ENCODE peak calls at places on chromosomes 1 and 21, in six cellular contexts. G is HepG2, M is upper lobe of left lung, T is HCT116, H is K562, O is GM12878. J is an unnamed sample.

GRCh38 chr1:95742591-95743089 is 508.6 kb downstream of the RWDD3 start:
- ATAC-seq in G (no peak), M (peak), T (peak), H (no peak), O (peak), J (no peak)

GRCh38 chr1:2391034-2391384 is 345 bp downstream of the MORN1 start:
- ATAC-seq in G (peak), M (peak), T (peak), H (peak), O (peak), J (no peak)

GRCh38 chr1:215111916-215112315 is 29.4 kb downstream of the KCNK2 start:
- ATAC-seq in G (no peak), M (no peak), T (no peak), H (no peak), O (no peak), J (no peak)

GRCh38 chr1:230422221-230422981 is 3.7 kb downstream of the PGBD5 start:
- ATAC-seq in G (no peak), M (no peak), T (no peak), H (no peak), O (no peak), J (no peak)

GRCh38 chr1:165816801-165817497 is 10.5 kb upstream of the UCK2 start:
- ATAC-seq in G (no peak), M (no peak), T (no peak), H (peak), O (no peak), J (no peak)

GRCh38 chr1:204921855-204922516 is 51.3 kb downstream of the NFASC start:
- ATAC-seq in G (no peak), M (no peak), T (no peak), H (no peak), O (no peak), J (no peak)

GRCh38 chr1:26327956-26328362 is 10.2 kb downstream of the CD52 start:
- ATAC-seq in G (peak), M (no peak), T (no peak), H (peak), O (peak), J (no peak)

GRCh38 chr1:984476-984814 is 2.6 kb upstream of the PERM1 start:
- ATAC-seq in G (no peak), M (no peak), T (no peak), H (no peak), O (no peak), J (no peak)

GRCh38 chr1:200034262-200034557 is 6.7 kb downstream of the NR5A2 start:
- ATAC-seq in G (no peak), M (no peak), T (no peak), H (no peak), O (no peak), J (no peak)

GRCh38 chr1:117656202-117656641 is 50.4 kb downstream of the TENT5C start:
- ATAC-seq in G (no peak), M (peak), T (no peak), H (peak), O (peak), J (peak)

GRCh38 chr21:44375281-44375651 is 21.8 kb downstream of the TRPM2 start:
- ATAC-seq in G (no peak), M (peak), T (no peak), H (no peak), O (no peak), J (no peak)

GRCh38 chr1:81731989-81732388 is 68.7 kb upstream of the ADGRL2 start:
- ATAC-seq in G (no peak), M (no peak), T (peak), H (no peak), O (no peak), J (no peak)

GRCh38 chr1:237320890-237321289 is 278.9 kb downstream of the RYR2 start:
- ATAC-seq in G (no peak), M (no peak), T (no peak), H (no peak), O (no peak), J (no peak)

GRCh38 chr1:205061665-205062069 is 18.7 kb downstream of the CNTN2 start:
- ATAC-seq in G (peak), M (peak), T (peak), H (peak), O (peak), J (peak)

GRCh38 chr1:185402930-185403329 is 85.9 kb upstream of the IVNS1ABP start:
- ATAC-seq in G (no peak), M (peak), T (no peak), H (peak), O (no peak), J (no peak)

GRCh38 chr1:86082183-86082582 is 74.4 kb downstream of the COL24A1 start:
- ATAC-seq in G (peak), M (no peak), T (peak), H (no peak), O (peak), J (no peak)

GRCh38 chr1:214901718-214902117 is 180.8 kb upstream of the KCNK2 start:
- ATAC-seq in G (no peak), M (no peak), T (peak), H (peak), O (no peak), J (no peak)

GRCh38 chr1:27521336-27522147 is 31.6 kb upstream of the WASF2 start:
- ATAC-seq in G (peak), M (peak), T (no peak), H (no peak), O (no peak), J (no peak)

GRCh38 chr1:208421511-208421910 is 177.3 kb upstream of the PLXNA2 start:
- ATAC-seq in G (no peak), M (no peak), T (no peak), H (no peak), O (no peak), J (no peak)

DNA sequence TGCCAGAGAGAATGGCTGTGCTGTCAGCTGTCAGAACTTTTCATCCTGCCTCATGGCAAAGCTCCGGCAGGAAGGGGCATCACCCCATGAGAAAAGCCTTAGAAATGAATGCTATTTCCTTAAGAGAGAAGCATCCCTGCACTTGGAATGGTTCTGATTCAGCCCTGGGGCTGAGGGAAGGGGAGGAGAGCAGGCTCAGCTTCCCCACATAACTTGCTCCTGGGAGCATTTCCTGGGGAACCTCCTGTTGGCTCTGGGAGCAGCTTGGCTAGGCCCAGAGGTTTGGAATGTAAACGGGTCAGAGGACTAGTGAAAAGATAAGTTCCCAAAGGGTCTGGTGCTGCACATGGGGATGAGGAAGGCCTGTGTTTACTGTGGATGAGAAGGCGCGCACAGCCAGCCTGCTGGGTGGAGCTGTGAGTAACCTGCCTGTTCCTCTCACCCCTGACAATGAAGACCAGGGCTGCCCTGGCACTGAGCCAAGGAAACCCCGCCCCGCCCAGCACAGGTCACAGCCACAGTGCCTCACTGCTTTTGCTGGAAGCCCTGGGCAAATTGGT is 5.0 kb downstream of the PRELP start:
- ATAC-seq in G (peak), M (peak), T (peak), H (peak), O (peak), J (peak)
- TF ChIP-seq POLR2AphosphoS5 in G (no peak), M (no peak), T (peak), H (no peak), O (no peak), J (peak)

GRCh38 chr1:32539584-32540571 is 651 bp downstream of the ZBTB8A start:
- ATAC-seq in G (peak), M (peak), T (peak), H (peak), O (peak), J (peak)
- TF ChIP-seq POLR2A in G (no peak), M (no peak), T (no peak), H (no peak), O (no peak), J (no peak)

GRCh38 chr1:18809953-18810899 is 49.2 kb downstream of the TAS1R2 start:
- ATAC-seq in G (no peak), M (no peak), T (no peak), H (no peak), O (no peak), J (no peak)
- TF ChIP-seq POLR2AphosphoS5 in G (no peak), M (no peak), T (no peak), H (no peak), O (no peak), J (no peak)

GRCh38 chr1:244350027-244350426 is 101.7 kb downstream of the ADSS2 start:
- ATAC-seq in G (no peak), M (no peak), T (no peak), H (no peak), O (peak), J (no peak)

GRCh38 chr1:244347942-244348341 is 103.8 kb downstream of the ADSS2 start:
- ATAC-seq in G (no peak), M (no peak), T (no peak), H (no peak), O (no peak), J (no peak)

GRCh38 chr1:244346972-244347618 is 104.6 kb downstream of the ADSS2 start:
- ATAC-seq in G (no peak), M (no peak), T (no peak), H (no peak), O (no peak), J (no peak)

GRCh38 chr1:244349103-244349531 is 102.6 kb downstream of the ADSS2 start:
- ATAC-seq in G (no peak), M (peak), T (no peak), H (no peak), O (no peak), J (peak)

DNA sequence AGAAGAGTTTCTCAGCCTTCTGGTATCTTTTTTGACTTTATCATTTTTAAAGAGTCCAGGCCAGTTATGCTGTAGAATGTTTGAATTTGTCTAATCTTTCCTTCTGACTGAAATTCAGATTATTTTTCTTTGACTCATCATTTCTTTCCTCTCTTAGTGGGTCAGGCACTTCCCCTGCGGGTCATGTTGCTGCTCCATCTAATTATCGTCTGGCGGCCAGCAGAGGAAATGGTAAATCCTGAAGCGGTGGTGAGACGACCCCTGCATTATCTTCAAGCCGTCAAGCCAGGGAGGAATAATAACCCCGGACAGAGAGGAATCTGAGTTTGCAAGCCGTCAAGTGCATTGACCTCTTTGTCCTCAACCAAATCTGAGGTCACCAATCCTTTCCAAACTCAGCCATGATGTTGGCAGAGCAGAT is 102.1 kb downstream of the ADSS2 start:
- ATAC-seq in G (no peak), M (no peak), T (no peak), H (no peak), O (peak), J (no peak)
- TF ChIP-seq POLR2A in G (no peak), M (no peak), T (no peak), H (no peak), O (no peak), J (no peak)

DNA sequence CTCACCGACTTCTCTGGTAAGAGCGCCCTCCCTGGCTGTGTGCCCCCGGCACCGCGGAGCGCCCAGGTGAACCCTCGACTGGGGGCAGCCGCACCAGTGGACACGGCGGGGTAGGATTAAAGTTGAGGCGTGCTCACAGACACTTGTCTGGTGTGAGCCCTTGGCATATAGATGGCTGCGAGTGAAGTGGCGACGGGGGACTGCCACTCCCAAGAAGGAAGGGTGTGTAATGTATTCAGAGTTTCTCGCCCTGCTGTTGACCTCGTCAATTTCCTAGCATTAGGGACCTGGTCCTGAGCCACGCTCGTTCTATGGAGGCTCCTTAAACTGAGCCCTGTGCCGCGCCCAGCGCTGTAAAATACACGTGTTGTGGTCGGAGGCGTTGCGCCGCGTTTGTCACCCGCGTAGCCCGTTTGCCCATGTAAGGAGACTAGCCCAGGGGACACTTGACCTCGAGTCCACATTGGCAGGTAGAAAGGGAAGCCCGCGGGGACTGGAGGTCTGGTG is 545 bp downstream of the EVA1C start:
- ATAC-seq in G (peak), M (peak), T (peak), H (no peak), O (no peak), J (peak)
- TF ChIP-seq POLR2AphosphoS5 in G (no peak), M (peak), T (no peak), H (no peak), O (no peak), J (peak)

DNA sequence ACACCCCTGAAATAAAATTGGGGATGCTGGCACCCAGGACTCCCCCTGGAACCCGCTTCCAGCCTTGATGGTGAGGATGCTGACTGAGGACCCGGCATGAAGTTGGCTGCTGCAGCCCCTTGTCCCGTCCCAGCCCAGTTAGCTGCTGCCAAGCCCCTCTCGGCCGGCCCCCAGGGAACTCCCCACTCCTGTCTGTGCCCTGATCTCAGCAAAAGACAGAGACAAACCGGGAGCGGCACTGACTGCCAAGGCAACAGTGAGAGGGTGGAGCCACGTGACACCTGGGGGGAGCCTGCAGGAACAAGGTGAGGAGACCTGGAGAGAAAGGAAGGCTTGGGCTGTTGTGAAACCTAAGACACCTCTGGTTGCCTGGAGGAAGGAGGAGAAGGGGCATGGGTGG is 24.7 kb downstream of the CASZ1 start:
- ATAC-seq in G (no peak), M (no peak), T (no peak), H (no peak), O (no peak), J (no peak)
- TF ChIP-seq POLR2A in G (no peak), M (no peak), T (no peak), H (no peak), O (no peak), J (no peak)

DNA sequence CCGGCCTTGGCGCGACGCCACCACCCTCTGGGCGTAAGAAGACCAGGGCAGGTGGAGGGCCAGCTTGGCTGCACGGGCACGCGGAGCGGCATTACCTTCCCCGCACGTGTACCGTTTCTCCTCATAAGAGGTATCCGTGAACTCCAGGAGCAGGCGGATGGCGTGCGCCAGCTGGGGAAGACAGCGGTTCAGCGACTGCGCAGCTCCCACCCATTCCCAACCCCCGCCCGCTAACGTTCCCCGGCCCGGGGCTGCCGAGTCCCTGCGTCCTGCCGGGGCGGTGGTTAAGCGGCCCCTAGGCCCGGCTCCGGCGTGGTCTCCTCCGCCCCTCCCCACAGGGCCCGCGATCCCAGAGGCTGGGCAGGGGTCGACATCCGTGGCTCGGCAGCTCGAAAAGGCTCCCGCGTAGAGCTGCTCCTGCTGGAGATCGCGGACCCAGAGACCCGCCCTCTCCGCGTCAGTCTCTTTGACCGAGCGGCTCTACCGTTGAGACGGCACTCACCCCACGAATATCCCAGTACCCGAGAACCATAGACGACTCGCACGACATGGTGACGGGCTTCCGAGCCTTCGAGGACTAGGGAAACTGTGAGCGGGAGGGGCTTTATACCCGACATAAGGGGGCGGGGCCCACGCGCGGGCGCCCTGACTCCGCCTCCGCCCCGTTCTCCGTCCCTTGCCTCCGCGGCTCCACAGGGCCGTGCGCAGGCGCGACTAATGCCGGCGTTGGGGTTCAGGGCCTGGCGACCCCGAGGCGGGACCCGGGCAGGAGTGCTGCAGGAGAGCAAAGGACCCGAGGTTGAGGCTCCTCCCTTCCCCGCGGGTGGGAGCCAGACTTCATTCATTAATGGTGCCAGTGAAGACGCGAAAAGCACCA is 862 bp downstream of the GSTM3 start:
- ATAC-seq in G (peak), M (peak), T (no peak), H (peak), O (no peak), J (peak)
- TF ChIP-seq POLR2AphosphoS5 in G (peak), M (peak), T (no peak), H (no peak), O (no peak), J (peak)

DNA sequence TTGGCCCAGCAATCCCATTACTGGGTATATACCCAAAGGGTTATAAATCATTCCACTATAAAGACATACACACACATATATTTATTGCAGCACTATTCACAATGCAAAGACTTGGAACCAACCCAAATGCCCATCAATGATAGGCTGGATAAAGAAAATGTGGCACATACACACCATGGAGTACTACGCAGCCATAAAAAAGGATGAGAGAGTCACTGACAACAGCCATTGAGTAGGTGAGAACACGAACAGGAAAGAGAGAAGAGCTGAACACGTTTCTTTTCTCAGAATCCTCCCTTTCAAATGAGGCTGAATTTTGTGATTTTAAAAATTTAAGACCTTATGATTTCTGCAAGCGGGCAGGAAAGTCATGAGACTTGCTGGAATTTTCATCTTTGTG is 10.1 kb upstream of the RABGAP1L start:
- ATAC-seq in G (no peak), M (no peak), T (no peak), H (no peak), O (no peak), J (no peak)
- TF ChIP-seq POLR2A in G (no peak), M (no peak), T (no peak), H (no peak), O (no peak), J (no peak)

DNA sequence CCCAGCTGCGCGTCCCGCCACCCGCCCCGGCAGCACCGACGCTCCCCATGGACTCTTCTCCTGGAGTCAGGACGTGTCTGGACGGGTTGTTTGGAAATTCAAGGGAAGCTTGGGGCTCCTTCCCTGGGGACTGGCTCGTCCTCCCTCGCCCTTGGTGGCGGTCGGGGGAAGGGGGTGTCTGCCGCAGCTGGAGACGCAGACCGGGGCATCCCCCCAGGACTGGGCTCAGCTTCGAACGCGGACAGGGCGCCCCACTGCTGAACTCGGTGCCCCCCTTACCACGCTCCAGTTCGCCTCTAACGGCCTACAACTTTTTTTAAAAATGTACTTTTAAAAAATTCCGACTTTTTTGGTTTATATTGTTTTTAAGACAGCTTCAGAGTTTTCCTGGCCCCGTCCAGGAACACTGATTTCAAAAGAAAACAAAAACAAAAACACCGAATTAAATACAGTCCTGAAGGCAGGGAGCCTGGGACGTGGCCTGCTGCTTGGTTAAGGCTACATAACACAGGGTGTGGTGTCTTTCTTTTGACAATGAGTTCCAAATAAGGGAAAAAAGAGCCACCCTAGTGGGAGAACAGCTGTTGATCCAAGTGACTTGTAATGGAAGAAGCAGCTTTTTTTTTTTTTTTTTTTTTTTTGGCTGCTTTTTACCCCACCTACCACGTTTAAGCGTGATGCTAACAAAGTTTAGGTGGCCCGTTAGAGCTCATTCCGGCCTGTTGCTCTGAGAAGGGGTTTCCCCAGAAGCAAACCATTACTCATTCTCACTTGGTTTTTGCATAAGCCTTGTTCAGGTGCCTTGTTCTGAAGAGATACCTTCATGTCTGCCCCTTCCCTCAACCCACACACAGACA is 862 bp upstream of the DIPK1A start:
- ATAC-seq in G (no peak), M (peak), T (no peak), H (peak), O (peak), J (peak)
- TF ChIP-seq POLR2AphosphoS5 in G (no peak), M (no peak), T (no peak), H (no peak), O (peak), J (peak)